ENCODE peak calls at places on chromosome 21, in four cellular contexts. One of them, this sample, is unnamed.

GRCh38 chr21:32388306-32388705 is 4.5 kb downstream of the URB1 start:
- DNase-seq in nucleus accumbens: no peak
- DNase-seq in fibroblast of mammary gland: no peak
- DNase-seq in RPMI8226: no peak
- DNase-seq in this sample: no peak

GRCh38 chr21:28590722-28591121 is 402.0 kb downstream of the LTN1 start:
- DNase-seq in RPMI8226: no peak
- DNase-seq in nucleus accumbens: no peak
- DNase-seq in fibroblast of mammary gland: no peak
- DNase-seq in this sample: no peak

GRCh38 chr21:16425297-16425696 is 695.5 kb downstream of the USP25 start:
- DNase-seq in RPMI8226: no peak
- DNase-seq in nucleus accumbens: no peak
- DNase-seq in fibroblast of mammary gland: no peak
- DNase-seq in this sample: no peak

GRCh38 chr21:34684174-34684876 is 15.5 kb downstream of the CLIC6 start:
- DNase-seq in RPMI8226: no peak
- DNase-seq in fibroblast of mammary gland: no peak
- DNase-seq in nucleus accumbens: no peak
- DNase-seq in this sample: no peak

GRCh38 chr21:45631540-45631939 is 12.0 kb upstream of the PCBP3 start:
- DNase-seq in RPMI8226: no peak
- DNase-seq in nucleus accumbens: no peak
- DNase-seq in fibroblast of mammary gland: no peak
- DNase-seq in this sample: no peak

GRCh38 chr21:27532081-27532480 is 565.2 kb upstream of the ADAMTS5 start:
- DNase-seq in RPMI8226: no peak
- DNase-seq in nucleus accumbens: no peak
- DNase-seq in fibroblast of mammary gland: peak
- DNase-seq in this sample: no peak

GRCh38 chr21:40029888-40030287 is 162.7 kb downstream of the PCP4 start:
- DNase-seq in fibroblast of mammary gland: no peak
- DNase-seq in nucleus accumbens: no peak
- DNase-seq in RPMI8226: no peak
- DNase-seq in this sample: no peak

GRCh38 chr21:26961704-26962103 is 5.2 kb downstream of the ADAMTS5 start:
- DNase-seq in fibroblast of mammary gland: peak
- DNase-seq in nucleus accumbens: no peak
- DNase-seq in RPMI8226: no peak
- DNase-seq in this sample: peak

GRCh38 chr21:42439284-42440186 is 35.8 kb downstream of the UBASH3A start:
- DNase-seq in fibroblast of mammary gland: peak
- DNase-seq in nucleus accumbens: no peak
- DNase-seq in RPMI8226: no peak
- DNase-seq in this sample: no peak

GRCh38 chr21:45828580-45829565 is 152.7 kb upstream of the COL6A1 start:
- DNase-seq in nucleus accumbens: no peak
- DNase-seq in RPMI8226: no peak
- DNase-seq in fibroblast of mammary gland: no peak
- DNase-seq in this sample: no peak